ENCODE peak calls at places on chromosomes 11 and 22, in four cellular contexts. W is NCI-H2081; U is stimulated activated CD8-positive, alpha-beta memory T cell treated with anti-CD3 and anti-CD28 coated beads, Interleukin-12 subunit alpha, Interleukin-12 subunit beta, amount 100 ng/mL, for 1 hour; X is activated T-helper 1 cell treated with Interleukin-2 at 50 U/mL for 16 hours. Q is an unnamed sample.

GRCh38 chr11:84691830-84692229 is 935.3 kb downstream of the DLG2 start:
- DNase-seq in W (no peak), U (no peak), X (no peak), Q (no peak)

GRCh38 chr11:61460986-61461385 is 31.1 kb downstream of the SDHAF2 start:
- DNase-seq in W (no peak), U (no peak), X (no peak), Q (no peak)

GRCh38 chr11:43969543-43969942 is 27.1 kb downstream of the C11orf96 start:
- DNase-seq in W (peak; percentile 16), U (no peak), X (no peak), Q (peak; percentile 5)

GRCh38 chr11:23564370-23564769 is 704.1 kb upstream of the CCDC179 start:
- DNase-seq in W (peak; percentile 96), U (no peak), X (no peak), Q (no peak)

GRCh38 chr22:22410121-22410520 is 98.4 kb downstream of the ZNF280B start:
- DNase-seq in W (no peak), U (no peak), X (no peak), Q (peak; percentile 56)

GRCh38 chr11:1082728-1083620 is 8.3 kb downstream of the MUC2 start:
- DNase-seq in W (no peak), U (no peak), X (no peak), Q (no peak)

GRCh38 chr11:56990702-56991101 is 2.0 kb downstream of the OR5AK2 start:
- DNase-seq in W (no peak), U (no peak), X (no peak), Q (no peak)

GRCh38 chr11:993632-994167 is 42.8 kb downstream of the MUC6 start:
- DNase-seq in W (no peak), U (no peak), X (no peak), Q (no peak)

GRCh38 chr11:19938051-19938856 is 222.0 kb downstream of the DBX1 start:
- DNase-seq in W (peak; percentile 25), U (no peak), X (no peak), Q (peak; percentile 14)

Q was measured in NCI-H1694 treated with DMSO at 0.1 percent for 48 hours.